ENCODE peak calls at places on chromosomes 11 and 22, in nine cellular contexts. U is left lung, O is H7, E is kidney epithelial cell, I is mammary epithelial cell, Q is mesendoderm, G is choroid plexus epithelial cell, F is stomach, L is neuronal stem cell. M is an unnamed sample.

GRCh38 chr11:112666253-112666652 is 295.0 kb upstream of the NCAM1 start:
- DNase-seq in U (no peak), Q (no peak), L (no peak), F (no peak), I (no peak), O (no peak), G (no peak), E (no peak), M (no peak)

GRCh38 chr11:84164722-84165121 is 878.6 kb upstream of the CCDC90B start:
- DNase-seq in E (peak), O (no peak), L (no peak), F (no peak), G (no peak), I (no peak), U (no peak), Q (no peak), M (no peak)

GRCh38 chr11:67006029-67006884 is 16.7 kb upstream of the SYT12 start:
- DNase-seq in Q (peak), F (no peak), L (no peak), I (no peak), U (no peak), G (peak), O (peak), E (no peak), M (no peak)

GRCh38 chr22:41799486-41800347 is 762 bp upstream of the CCDC134 start:
- DNase-seq in L (peak), F (peak), G (peak), U (peak), I (no peak), E (no peak), Q (no peak), O (peak), M (no peak)

GRCh38 chr22:36478966-36479365 is 2.5 kb downstream of the TXN2 start:
- DNase-seq in F (no peak), L (no peak), U (no peak), E (no peak), G (no peak), I (no peak), Q (no peak), O (no peak), M (no peak)

GRCh38 chr11:127205688-127206217 is 205.2 kb upstream of the KIRREL3 start:
- DNase-seq in F (no peak), O (no peak), E (no peak), I (no peak), Q (no peak), U (no peak), L (no peak), G (no peak), M (no peak)

GRCh38 chr11:116840224-116840745 is 2.9 kb upstream of the APOA1 start:
- DNase-seq in Q (peak), E (no peak), U (no peak), I (no peak), F (no peak), G (peak), O (peak), L (no peak), M (no peak)

GRCh38 chr11:15123849-15124248 is 9.1 kb downstream of the INSC start:
- DNase-seq in O (no peak), U (no peak), Q (peak), I (peak), G (peak), F (no peak), E (peak), L (no peak), M (peak)

GRCh38 chr11:38594881-38595280 is 1996.8 kb upstream of the RAG2 start:
- DNase-seq in F (no peak), Q (no peak), U (no peak), E (no peak), I (no peak), L (no peak), G (no peak), O (no peak), M (no peak)

GRCh38 chr22:49015993-49016908 is 811.4 kb downstream of the BRD1 start:
- DNase-seq in G (no peak), E (no peak), L (no peak), U (no peak), O (peak), F (peak), Q (no peak), I (no peak), M (no peak)

GRCh38 chr11:69915151-69915500 is 95.9 kb upstream of the FGF3 start:
- DNase-seq in O (no peak), I (peak), F (no peak), L (no peak), Q (no peak), E (no peak), G (peak), U (no peak), M (no peak)

GRCh38 chr11:75969626-75970308 is 154.8 kb downstream of the UVRAG start:
- DNase-seq in G (peak), E (no peak), I (peak), U (no peak), O (no peak), Q (no peak), L (no peak), F (no peak), M (peak)

GRCh38 chr11:67437082-67437821 is at the start of gene PTPRCAP:
- DNase-seq in L (no peak), O (peak), U (peak), E (no peak), G (no peak), I (no peak), F (peak), Q (peak), M (no peak)

GRCh38 chr11:72683782-72684200 is 9.6 kb upstream of the PDE2A start:
- DNase-seq in I (no peak), E (no peak), G (peak), U (peak), Q (peak), L (peak), F (peak), O (peak), M (no peak)

GRCh38 chr11:77503006-77503405 is 29.1 kb upstream of the PAK1 start:
- DNase-seq in U (no peak), G (peak), E (no peak), L (no peak), Q (no peak), F (no peak), O (no peak), I (no peak), M (no peak)

GRCh38 chr11:45805305-45806071 is 539 bp downstream of the SLC35C1 start:
- DNase-seq in U (no peak), I (peak), L (peak), F (peak), O (no peak), E (no peak), G (peak), Q (peak), M (peak)

GRCh38 chr22:22148905-22149304 is 95.7 kb upstream of the VPREB1 start:
- DNase-seq in L (no peak), F (no peak), G (no peak), I (no peak), O (no peak), U (no peak), E (no peak), Q (no peak), M (no peak)

GRCh38 chr11:32297629-32298028 is 137.7 kb downstream of the WT1 start:
- DNase-seq in O (no peak), U (no peak), I (peak), E (no peak), Q (no peak), L (no peak), G (peak), F (no peak), M (peak)

GRCh38 chr11:13008625-13009475 is at the start of gene RASSF10:
- DNase-seq in E (peak), Q (peak), G (no peak), I (peak), U (peak), F (peak), O (peak), L (peak), M (no peak)

DNA sequence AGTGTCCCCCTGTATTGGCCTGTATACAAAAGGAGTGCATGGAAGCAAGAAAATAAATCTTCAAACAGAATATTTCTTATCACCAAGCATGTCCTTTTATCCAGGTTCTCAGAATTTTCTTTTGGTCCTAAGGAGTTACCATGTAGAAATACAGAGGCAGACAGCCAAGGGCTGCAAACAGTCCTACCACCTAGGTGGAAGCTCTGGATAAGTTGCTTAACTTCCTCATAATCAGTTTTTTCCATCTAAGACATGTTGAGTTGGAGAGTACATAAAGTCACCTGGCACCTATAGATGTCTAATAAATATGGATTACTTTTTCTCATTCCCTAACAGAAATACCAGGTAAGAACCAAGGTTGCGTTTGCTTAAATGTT is 57.0 kb upstream of the BLID start:
- DNase-seq in G (no peak), U (no peak), O (no peak), Q (no peak), L (no peak), E (no peak), F (no peak), I (no peak), M (no peak)
- H3K4me3 ChIP-seq in G (no peak), U (no peak), O (no peak), Q (no peak), L (no peak), E (no peak), F (no peak), I (no peak), M (no peak)

GRCh38 chr22:45505991-45506743 is 3.5 kb downstream of the FBLN1 start:
- DNase-seq in U (peak), E (no peak), I (no peak), O (peak), G (no peak), Q (no peak), L (no peak), F (no peak), M (no peak)
- H3K4me3 ChIP-seq in U (no peak), E (no peak), I (no peak), O (no peak), G (no peak), Q (no peak), L (no peak), F (peak), M (no peak)

DNA sequence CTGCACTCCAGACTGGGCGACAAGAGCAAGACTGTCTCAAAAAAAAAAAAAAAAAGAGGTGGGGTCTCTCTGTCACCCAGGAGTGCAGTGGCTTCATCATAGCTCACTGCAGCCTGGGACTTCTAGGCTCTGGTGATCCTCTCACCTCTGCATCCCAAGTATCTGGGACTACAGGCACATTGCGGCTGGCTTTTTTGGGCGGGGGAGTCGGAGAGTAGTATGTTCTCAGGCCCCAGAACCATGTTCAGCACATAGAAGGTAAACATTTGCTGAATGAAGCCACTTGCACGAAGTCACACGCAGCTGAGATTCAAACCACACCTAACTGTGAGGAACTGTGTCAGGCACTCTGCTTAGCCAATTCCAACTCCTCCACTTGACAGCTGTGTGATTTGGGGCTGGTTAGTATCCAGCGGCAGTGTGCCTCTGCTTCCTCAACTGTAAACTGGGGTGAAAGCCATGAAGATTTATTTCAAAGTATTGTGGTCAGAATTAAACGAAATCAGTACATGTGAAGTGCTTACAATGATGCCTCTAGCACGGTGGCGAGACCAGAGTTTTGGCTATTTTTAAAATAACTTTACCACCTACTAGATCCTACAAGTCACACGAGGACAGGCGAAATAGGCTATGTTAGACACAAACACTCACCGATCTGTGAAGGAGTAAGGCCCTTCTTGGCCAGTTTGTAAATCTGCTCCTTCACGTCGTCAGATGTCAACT is 789 bp downstream of the RPS13 start:
- DNase-seq in Q (peak), F (no peak), E (no peak), U (peak), O (no peak), G (peak), I (no peak), L (no peak), M (no peak)
- H3K4me3 ChIP-seq in Q (peak), F (peak), E (peak), U (peak), O (peak), G (peak), I (peak), L (peak), M (peak)

GRCh38 chr11:665707-666281 is 28.7 kb downstream of the DRD4 start:
- DNase-seq in F (no peak), I (no peak), L (no peak), E (no peak), U (no peak), O (no peak), Q (no peak), G (peak), M (peak)
- H3K4me3 ChIP-seq in F (no peak), I (no peak), L (no peak), E (no peak), U (no peak), O (no peak), Q (no peak), G (no peak), M (no peak)

GRCh38 chr22:20071524-20071972 is 8.5 kb upstream of the DGCR8 start:
- DNase-seq in Q (no peak), I (no peak), L (no peak), E (no peak), U (no peak), F (no peak), O (no peak), G (no peak), M (no peak)

GRCh38 chr22:20068640-20069039 is 11.4 kb upstream of the DGCR8 start:
- DNase-seq in L (no peak), I (no peak), F (no peak), E (no peak), Q (no peak), O (no peak), G (no peak), U (no peak), M (no peak)

GRCh38 chr22:20066617-20067383 is 13.2 kb upstream of the DGCR8 start:
- DNase-seq in E (no peak), Q (no peak), F (no peak), I (no peak), G (no peak), L (no peak), O (no peak), U (peak), M (no peak)

GRCh38 chr22:20065896-20066616 is 14.0 kb upstream of the DGCR8 start:
- DNase-seq in U (peak), F (no peak), G (no peak), L (no peak), O (no peak), Q (no peak), I (no peak), E (no peak), M (no peak)

DNA sequence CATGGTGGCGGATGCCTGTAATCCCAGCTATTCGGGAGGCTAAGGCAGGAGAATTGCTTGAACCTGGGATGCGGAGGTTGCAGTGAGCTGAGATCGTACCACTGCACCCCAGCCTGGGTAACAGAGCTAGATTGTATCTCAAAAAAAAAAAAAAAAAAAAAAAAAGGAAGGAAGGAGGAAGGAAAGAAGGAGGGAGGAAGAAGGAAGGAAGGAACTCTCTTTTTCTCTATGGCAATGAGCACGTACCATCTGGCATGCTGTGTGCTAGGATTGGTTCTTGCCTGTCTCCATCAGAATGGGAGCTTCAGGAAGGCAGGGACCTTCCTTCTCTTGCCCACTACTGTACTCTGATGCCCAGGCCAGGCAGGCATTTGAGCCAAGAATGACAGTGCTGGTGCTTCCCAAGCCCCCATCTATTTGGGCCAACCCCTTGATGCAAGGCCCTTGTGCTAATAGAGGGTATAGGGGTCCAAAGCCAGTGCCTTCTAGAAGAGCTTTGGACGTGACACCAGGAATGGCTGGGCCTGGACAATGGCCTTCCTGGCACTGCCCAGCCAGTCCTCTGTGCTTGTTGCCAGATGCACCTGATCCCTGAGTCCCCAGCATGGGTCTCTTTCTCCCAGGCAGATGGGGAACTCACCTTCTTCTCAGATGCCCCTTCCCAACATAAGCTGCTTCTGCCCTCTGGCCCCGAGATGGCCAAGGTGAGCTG is 10.6 kb upstream of the DGCR8 start:
- DNase-seq in F (no peak), E (no peak), O (no peak), U (no peak), L (no peak), Q (no peak), I (no peak), G (no peak), M (no peak)
- H3K4me3 ChIP-seq in F (no peak), E (no peak), O (no peak), U (no peak), L (no peak), Q (no peak), I (no peak), G (no peak), M (no peak)

GRCh38 chr22:19515654-19516377 is 8.4 kb downstream of the CLDN5 start:
- DNase-seq in E (no peak), F (no peak), I (no peak), U (no peak), O (no peak), Q (no peak), L (no peak), G (no peak), M (no peak)

GRCh38 chr22:19514831-19515565 is 9.2 kb downstream of the CLDN5 start:
- DNase-seq in Q (no peak), O (no peak), F (no peak), L (no peak), E (no peak), G (peak), U (no peak), I (peak), M (peak)

GRCh38 chr22:19516378-19517170 is 7.6 kb downstream of the CLDN5 start:
- DNase-seq in I (no peak), O (no peak), G (no peak), U (no peak), Q (no peak), E (no peak), L (no peak), F (no peak), M (no peak)

GRCh38 chr22:19510919-19511341 is 13.3 kb downstream of the CLDN5 start:
- DNase-seq in Q (no peak), L (no peak), I (peak), O (no peak), G (no peak), E (no peak), U (no peak), F (no peak), M (no peak)

DNA sequence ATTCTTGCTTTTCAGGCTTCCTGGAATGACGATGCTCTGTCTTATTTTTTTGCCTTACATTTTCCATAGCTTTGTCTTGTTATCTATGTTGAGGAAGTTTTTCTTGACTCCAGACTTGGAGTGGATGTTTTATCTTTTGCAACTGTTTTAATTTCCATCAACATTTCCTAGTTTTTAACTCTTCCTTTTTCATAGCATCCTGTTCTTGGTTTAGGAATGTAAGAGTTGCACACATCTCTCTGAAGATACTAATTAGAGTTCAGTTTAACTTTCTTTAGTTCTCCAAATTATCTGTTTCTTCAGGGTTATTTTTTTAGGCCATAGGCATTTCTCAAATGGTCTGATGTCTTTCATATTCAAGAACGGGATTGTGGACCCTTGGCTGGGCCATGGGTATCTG is 10.4 kb downstream of the CLDN5 start:
- DNase-seq in L (no peak), I (no peak), U (no peak), F (no peak), G (no peak), E (no peak), Q (no peak), O (no peak), M (no peak)
- H3K4me3 ChIP-seq in L (no peak), I (no peak), U (no peak), F (no peak), G (no peak), E (no peak), Q (no peak), O (no peak), M (no peak)

M was measured in skeletal muscle cell.